ENCODE peak calls at places on chromosomes 4 and X, in ten cellular contexts. One of them, this sample, is unnamed. For H3K27me3, the result is how much of the 10 kb centered on the place peaks cover.

GRCh38 chr4:74114234-74114633 is 15.2 kb upstream of the CXCL2 start:
- DNase-seq in heart right ventricle: no peak
- DNase-seq in PC-3: peak
- DNase-seq in adrenal gland: no peak
- DNase-seq in CD8-positive, alpha-beta memory T cell: no peak
- DNase-seq in CD8-positive, alpha-beta T cell: no peak
- DNase-seq in left ventricle myocardium inferior: no peak
- DNase-seq in breast epithelium: no peak
- DNase-seq in mammary epithelial cell: peak
- DNase-seq in GM23338: no peak
- DNase-seq in this sample: no peak

GRCh38 chr4:77505275-77505957 is 100.2 kb upstream of the CXCL13 start:
- DNase-seq in GM23338: no peak
- DNase-seq in breast epithelium: no peak
- DNase-seq in CD8-positive, alpha-beta T cell: no peak
- DNase-seq in mammary epithelial cell: no peak
- DNase-seq in heart right ventricle: no peak
- DNase-seq in left ventricle myocardium inferior: no peak
- DNase-seq in CD8-positive, alpha-beta memory T cell: no peak
- DNase-seq in PC-3: no peak
- DNase-seq in adrenal gland: no peak
- DNase-seq in this sample: no peak

GRCh38 chr4:99536848-99537247 is 26.0 kb downstream of the C4orf17 start:
- DNase-seq in mammary epithelial cell: no peak
- DNase-seq in left ventricle myocardium inferior: no peak
- DNase-seq in adrenal gland: no peak
- DNase-seq in GM23338: no peak
- DNase-seq in breast epithelium: no peak
- DNase-seq in PC-3: no peak
- DNase-seq in CD8-positive, alpha-beta memory T cell: no peak
- DNase-seq in heart right ventricle: no peak
- DNase-seq in CD8-positive, alpha-beta T cell: no peak
- DNase-seq in this sample: no peak

GRCh38 chrX:40845331-40845911 is 110.1 kb upstream of the MED14 start:
- DNase-seq in CD8-positive, alpha-beta T cell: no peak
- DNase-seq in adrenal gland: peak
- DNase-seq in heart right ventricle: no peak
- DNase-seq in breast epithelium: no peak
- DNase-seq in left ventricle myocardium inferior: peak
- DNase-seq in mammary epithelial cell: peak
- DNase-seq in GM23338: peak
- DNase-seq in CD8-positive, alpha-beta memory T cell: no peak
- DNase-seq in PC-3: peak
- DNase-seq in this sample: peak

GRCh38 chrX:101206471-101206870 is 13.1 kb upstream of the DRP2 start:
- DNase-seq in heart right ventricle: no peak
- DNase-seq in CD8-positive, alpha-beta T cell: no peak
- DNase-seq in PC-3: peak
- DNase-seq in GM23338: peak
- DNase-seq in adrenal gland: no peak
- DNase-seq in breast epithelium: no peak
- DNase-seq in mammary epithelial cell: peak
- DNase-seq in CD8-positive, alpha-beta memory T cell: peak
- DNase-seq in left ventricle myocardium inferior: no peak
- DNase-seq in this sample: peak

GRCh38 chr4:60945641-60946040 is 254.5 kb upstream of the ADGRL3 start:
- DNase-seq in heart right ventricle: no peak
- DNase-seq in CD8-positive, alpha-beta T cell: no peak
- DNase-seq in mammary epithelial cell: peak
- DNase-seq in PC-3: peak
- DNase-seq in CD8-positive, alpha-beta memory T cell: no peak
- DNase-seq in breast epithelium: no peak
- DNase-seq in adrenal gland: no peak
- DNase-seq in GM23338: no peak
- DNase-seq in left ventricle myocardium inferior: no peak
- DNase-seq in this sample: no peak

GRCh38 chrX:18668059-18668458 is 3.8 kb downstream of the RS1 start:
- DNase-seq in PC-3: no peak
- DNase-seq in adrenal gland: no peak
- DNase-seq in GM23338: no peak
- DNase-seq in left ventricle myocardium inferior: no peak
- DNase-seq in mammary epithelial cell: no peak
- DNase-seq in CD8-positive, alpha-beta memory T cell: no peak
- DNase-seq in breast epithelium: no peak
- DNase-seq in heart right ventricle: no peak
- DNase-seq in CD8-positive, alpha-beta T cell: no peak
- DNase-seq in this sample: no peak

GRCh38 chr4:153792007-153792892 is 3.4 kb upstream of the SFRP2 start:
- DNase-seq in CD8-positive, alpha-beta memory T cell: no peak
- DNase-seq in heart right ventricle: no peak
- DNase-seq in CD8-positive, alpha-beta T cell: no peak
- DNase-seq in adrenal gland: peak
- DNase-seq in mammary epithelial cell: peak
- DNase-seq in PC-3: no peak
- DNase-seq in GM23338: peak
- DNase-seq in left ventricle myocardium inferior: no peak
- DNase-seq in breast epithelium: no peak
- DNase-seq in this sample: peak

GRCh38 chr4:121939690-121940089 is 12.2 kb downstream of the TRPC3 start:
- DNase-seq in mammary epithelial cell: no peak
- DNase-seq in breast epithelium: no peak
- DNase-seq in CD8-positive, alpha-beta memory T cell: no peak
- DNase-seq in heart right ventricle: no peak
- DNase-seq in PC-3: no peak
- DNase-seq in left ventricle myocardium inferior: no peak
- DNase-seq in CD8-positive, alpha-beta T cell: no peak
- DNase-seq in adrenal gland: no peak
- DNase-seq in GM23338: peak
- DNase-seq in this sample: no peak

GRCh38 chr4:121936101-121936500 is 15.8 kb downstream of the TRPC3 start:
- DNase-seq in GM23338: no peak
- DNase-seq in mammary epithelial cell: no peak
- DNase-seq in CD8-positive, alpha-beta T cell: no peak
- DNase-seq in heart right ventricle: no peak
- DNase-seq in breast epithelium: no peak
- DNase-seq in left ventricle myocardium inferior: no peak
- DNase-seq in PC-3: no peak
- DNase-seq in adrenal gland: no peak
- DNase-seq in CD8-positive, alpha-beta memory T cell: no peak
- DNase-seq in this sample: no peak

GRCh38 chr4:121943941-121944340 is 7.9 kb downstream of the TRPC3 start:
- DNase-seq in CD8-positive, alpha-beta T cell: no peak
- DNase-seq in adrenal gland: no peak
- DNase-seq in GM23338: peak
- DNase-seq in CD8-positive, alpha-beta memory T cell: no peak
- DNase-seq in mammary epithelial cell: no peak
- DNase-seq in left ventricle myocardium inferior: no peak
- DNase-seq in heart right ventricle: no peak
- DNase-seq in PC-3: no peak
- DNase-seq in breast epithelium: no peak
- DNase-seq in this sample: peak

GRCh38 chr4:121934635-121935034 is 17.2 kb downstream of the TRPC3 start:
- DNase-seq in mammary epithelial cell: no peak
- DNase-seq in breast epithelium: no peak
- DNase-seq in CD8-positive, alpha-beta memory T cell: no peak
- DNase-seq in left ventricle myocardium inferior: no peak
- DNase-seq in GM23338: peak
- DNase-seq in heart right ventricle: no peak
- DNase-seq in PC-3: no peak
- DNase-seq in adrenal gland: no peak
- DNase-seq in CD8-positive, alpha-beta T cell: no peak
- DNase-seq in this sample: peak

DNA sequence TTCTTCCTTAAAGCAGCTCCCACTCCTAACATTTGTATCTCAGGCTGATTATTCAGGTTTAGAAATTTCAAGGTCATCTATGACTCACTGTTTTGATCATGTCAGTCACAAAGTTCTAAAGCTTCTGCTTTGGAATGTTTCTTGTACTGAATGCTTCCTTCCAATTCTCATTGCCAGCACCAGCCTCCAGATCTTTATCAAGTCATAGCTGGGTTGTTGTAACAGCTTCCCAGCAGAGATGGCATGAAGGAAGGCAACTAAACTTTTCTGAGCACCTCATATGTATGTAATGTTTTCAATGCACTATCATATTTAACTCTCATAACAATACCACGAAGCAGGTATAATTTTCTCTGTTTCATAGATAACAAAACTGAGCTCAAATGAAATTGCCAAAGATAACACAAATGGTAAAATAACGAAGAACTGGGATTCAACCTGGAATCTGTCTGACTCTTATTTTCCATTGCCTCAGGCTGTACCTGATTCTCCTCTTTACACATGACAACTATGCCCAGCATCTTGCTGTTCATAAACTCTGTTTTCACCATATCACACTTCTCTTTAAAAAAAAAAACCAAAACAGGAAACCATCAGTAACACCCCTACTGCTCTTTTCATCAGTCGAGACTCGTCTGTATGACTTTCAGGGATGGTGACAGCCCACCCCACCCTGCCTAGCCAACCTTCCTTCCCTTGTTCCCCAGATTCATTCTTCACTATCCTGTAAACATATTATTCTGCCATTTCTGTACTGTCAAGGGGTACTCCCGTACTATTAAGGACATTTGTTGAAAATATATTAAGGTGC is 13.4 kb downstream of the TRPC3 start:
- DNase-seq in GM23338: no peak
- DNase-seq in CD8-positive, alpha-beta memory T cell: no peak
- DNase-seq in adrenal gland: no peak
- DNase-seq in breast epithelium: no peak
- DNase-seq in left ventricle myocardium inferior: no peak
- DNase-seq in mammary epithelial cell: no peak
- DNase-seq in heart right ventricle: no peak
- DNase-seq in PC-3: no peak
- DNase-seq in CD8-positive, alpha-beta T cell: no peak
- DNase-seq in this sample: no peak
- H3K27me3 ChIP-seq in GM23338: under half
- H3K27me3 ChIP-seq in CD8-positive, alpha-beta memory T cell: under half
- H3K27me3 ChIP-seq in adrenal gland: under half
- H3K27me3 ChIP-seq in breast epithelium: under half
- H3K27me3 ChIP-seq in left ventricle myocardium inferior: under half
- H3K27me3 ChIP-seq in mammary epithelial cell: under half
- H3K27me3 ChIP-seq in heart right ventricle: under half
- H3K27me3 ChIP-seq in PC-3: half or more
- H3K27me3 ChIP-seq in CD8-positive, alpha-beta T cell: under half
- H3K27me3 ChIP-seq in this sample: under half

DNA sequence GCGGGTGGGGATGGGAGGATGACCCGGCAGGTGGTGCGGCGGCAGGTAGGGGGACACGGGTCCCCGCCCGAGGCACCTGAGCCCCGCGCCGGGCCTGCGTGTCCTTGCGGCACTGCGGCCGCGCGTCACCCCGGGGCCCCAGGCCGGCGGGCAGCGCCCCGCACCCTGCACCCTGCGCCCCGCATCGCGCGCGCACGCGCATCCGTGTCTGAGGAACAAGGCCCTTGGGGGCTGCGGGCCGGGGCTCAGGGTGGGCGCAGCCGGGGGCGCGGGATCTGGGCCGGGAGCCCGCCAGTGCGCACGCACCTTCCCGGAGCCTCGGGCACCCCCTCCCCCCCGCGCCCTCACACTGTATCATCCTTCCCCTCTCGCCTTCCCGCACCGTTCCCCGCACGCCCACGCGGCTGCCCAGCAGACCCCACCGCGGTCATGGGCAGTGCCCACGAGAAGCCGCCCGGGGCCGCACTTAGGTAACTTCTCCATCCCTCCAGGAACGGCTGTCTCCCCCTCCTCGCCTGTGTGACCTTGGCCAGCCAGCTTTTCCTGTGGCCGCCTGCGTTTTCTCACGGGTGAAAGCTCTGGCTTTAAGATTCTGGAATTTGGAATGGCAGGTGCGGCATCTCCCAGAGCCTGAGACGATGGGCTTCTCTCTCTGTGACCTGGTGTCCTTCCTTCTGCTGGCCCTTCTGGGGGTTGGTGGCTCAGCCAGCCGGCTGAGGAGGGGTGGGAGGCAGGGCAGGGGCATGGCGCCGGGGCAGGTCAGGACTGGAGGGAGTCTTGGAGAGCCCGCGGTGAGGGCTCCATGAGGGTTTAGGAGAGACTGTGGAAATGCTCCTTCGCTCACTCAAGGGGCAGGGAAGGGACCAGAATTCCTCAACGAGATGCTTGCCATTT is 746 bp downstream of the ATP2B3 start:
- DNase-seq in PC-3: no peak
- DNase-seq in CD8-positive, alpha-beta memory T cell: no peak
- DNase-seq in breast epithelium: no peak
- DNase-seq in adrenal gland: no peak
- DNase-seq in CD8-positive, alpha-beta T cell: no peak
- DNase-seq in GM23338: no peak
- DNase-seq in heart right ventricle: no peak
- DNase-seq in mammary epithelial cell: no peak
- DNase-seq in left ventricle myocardium inferior: no peak
- DNase-seq in this sample: peak
- H3K4me3 ChIP-seq in PC-3: no peak
- H3K4me3 ChIP-seq in CD8-positive, alpha-beta memory T cell: no peak
- H3K4me3 ChIP-seq in breast epithelium: peak
- H3K4me3 ChIP-seq in adrenal gland: no peak
- H3K4me3 ChIP-seq in CD8-positive, alpha-beta T cell: no peak
- H3K4me3 ChIP-seq in GM23338: peak
- H3K4me3 ChIP-seq in heart right ventricle: no peak
- H3K4me3 ChIP-seq in mammary epithelial cell: no peak
- H3K4me3 ChIP-seq in left ventricle myocardium inferior: no peak
- H3K4me3 ChIP-seq in this sample: peak

GRCh38 chr4:104983615-104984179 is 163.0 kb upstream of the TET2 start:
- DNase-seq in CD8-positive, alpha-beta T cell: no peak
- DNase-seq in mammary epithelial cell: peak
- DNase-seq in CD8-positive, alpha-beta memory T cell: no peak
- DNase-seq in GM23338: no peak
- DNase-seq in breast epithelium: no peak
- DNase-seq in left ventricle myocardium inferior: no peak
- DNase-seq in heart right ventricle: no peak
- DNase-seq in PC-3: no peak
- DNase-seq in adrenal gland: no peak
- DNase-seq in this sample: no peak
- H3K27me3 ChIP-seq in CD8-positive, alpha-beta T cell: under half
- H3K27me3 ChIP-seq in mammary epithelial cell: under half
- H3K27me3 ChIP-seq in CD8-positive, alpha-beta memory T cell: under half
- H3K27me3 ChIP-seq in GM23338: under half
- H3K27me3 ChIP-seq in breast epithelium: under half
- H3K27me3 ChIP-seq in left ventricle myocardium inferior: under half
- H3K27me3 ChIP-seq in heart right ventricle: under half
- H3K27me3 ChIP-seq in PC-3: under half
- H3K27me3 ChIP-seq in adrenal gland: under half
- H3K27me3 ChIP-seq in this sample: under half

GRCh38 chr4:78722880-78723279 is 53.3 kb upstream of the BMP2K start:
- DNase-seq in GM23338: no peak
- DNase-seq in CD8-positive, alpha-beta memory T cell: no peak
- DNase-seq in PC-3: no peak
- DNase-seq in CD8-positive, alpha-beta T cell: no peak
- DNase-seq in adrenal gland: no peak
- DNase-seq in breast epithelium: no peak
- DNase-seq in left ventricle myocardium inferior: no peak
- DNase-seq in mammary epithelial cell: no peak
- DNase-seq in heart right ventricle: no peak
- DNase-seq in this sample: no peak

GRCh38 chr4:78720151-78720726 is 55.9 kb upstream of the BMP2K start:
- DNase-seq in left ventricle myocardium inferior: no peak
- DNase-seq in adrenal gland: peak
- DNase-seq in GM23338: peak
- DNase-seq in CD8-positive, alpha-beta T cell: no peak
- DNase-seq in CD8-positive, alpha-beta memory T cell: no peak
- DNase-seq in heart right ventricle: no peak
- DNase-seq in breast epithelium: no peak
- DNase-seq in mammary epithelial cell: no peak
- DNase-seq in PC-3: no peak
- DNase-seq in this sample: no peak

GRCh38 chr4:78721739-78722138 is 54.4 kb upstream of the BMP2K start:
- DNase-seq in breast epithelium: no peak
- DNase-seq in left ventricle myocardium inferior: no peak
- DNase-seq in CD8-positive, alpha-beta T cell: no peak
- DNase-seq in adrenal gland: no peak
- DNase-seq in GM23338: peak
- DNase-seq in heart right ventricle: no peak
- DNase-seq in PC-3: no peak
- DNase-seq in mammary epithelial cell: no peak
- DNase-seq in CD8-positive, alpha-beta memory T cell: no peak
- DNase-seq in this sample: no peak

GRCh38 chr4:78722320-78722719 is 53.8 kb upstream of the BMP2K start:
- DNase-seq in adrenal gland: no peak
- DNase-seq in breast epithelium: no peak
- DNase-seq in left ventricle myocardium inferior: no peak
- DNase-seq in PC-3: no peak
- DNase-seq in CD8-positive, alpha-beta memory T cell: no peak
- DNase-seq in heart right ventricle: no peak
- DNase-seq in CD8-positive, alpha-beta T cell: no peak
- DNase-seq in GM23338: no peak
- DNase-seq in mammary epithelial cell: no peak
- DNase-seq in this sample: no peak

GRCh38 chr4:78720994-78721677 is 55.0 kb upstream of the BMP2K start:
- DNase-seq in PC-3: no peak
- DNase-seq in CD8-positive, alpha-beta memory T cell: peak
- DNase-seq in CD8-positive, alpha-beta T cell: peak
- DNase-seq in left ventricle myocardium inferior: peak
- DNase-seq in GM23338: no peak
- DNase-seq in heart right ventricle: peak
- DNase-seq in breast epithelium: no peak
- DNase-seq in mammary epithelial cell: no peak
- DNase-seq in adrenal gland: peak
- DNase-seq in this sample: no peak
- H3K4me3 ChIP-seq in PC-3: no peak
- H3K4me3 ChIP-seq in CD8-positive, alpha-beta memory T cell: no peak
- H3K4me3 ChIP-seq in CD8-positive, alpha-beta T cell: no peak
- H3K4me3 ChIP-seq in left ventricle myocardium inferior: peak
- H3K4me3 ChIP-seq in GM23338: peak
- H3K4me3 ChIP-seq in heart right ventricle: peak
- H3K4me3 ChIP-seq in breast epithelium: no peak
- H3K4me3 ChIP-seq in mammary epithelial cell: no peak
- H3K4me3 ChIP-seq in adrenal gland: no peak
- H3K4me3 ChIP-seq in this sample: no peak